ENCODE peak calls at places on chromosome 18, in five cellular contexts. Q is GM13976, E is natural killer cell, D is astrocyte, W is GM20000. I is an unnamed sample.

GRCh38 chr18:79489048-79489899 is 93.5 kb downstream of the NFATC1 start:
- DNase-seq in E (no peak), Q (no peak), D (no peak), W (no peak), I (peak; percentile 24)

GRCh38 chr18:62999392-62999791 is 284.1 kb downstream of the PHLPP1 start:
- DNase-seq in W (no peak), D (peak; percentile 73), E (no peak), Q (no peak), I (no peak)

GRCh38 chr18:79545255-79545654 is 134.3 kb upstream of the CTDP1 start:
- DNase-seq in Q (no peak), E (peak; percentile 13), D (no peak), W (no peak), I (peak; percentile 37)

GRCh38 chr18:28108254-28108653 is 68.7 kb downstream of the CDH2 start:
- DNase-seq in D (no peak), Q (no peak), E (no peak), W (no peak), I (no peak)

GRCh38 chr18:10304853-10305252 is 149.6 kb upstream of the APCDD1 start:
- DNase-seq in E (no peak), W (no peak), Q (no peak), D (peak; percentile 77), I (peak; percentile 80)

GRCh38 chr18:55489034-55489741 is 98.8 kb downstream of the TCF4 start:
- DNase-seq in D (peak; percentile 39), E (no peak), Q (no peak), W (no peak), I (no peak)

GRCh38 chr18:23650963-23651927 is 11.5 kb downstream of the ANKRD29 start:
- DNase-seq in E (no peak), D (peak; percentile 86), Q (no peak), W (no peak), I (no peak)

GRCh38 chr18:31680836-31681568 is 3.4 kb downstream of the B4GALT6 start:
- DNase-seq in W (peak; percentile 46), Q (peak; percentile 20), E (no peak), D (no peak), I (no peak)

GRCh38 chr18:51400721-51401120 is 203.2 kb upstream of the MEX3C start:
- DNase-seq in E (no peak), D (no peak), W (no peak), Q (no peak), I (no peak)

GRCh38 chr18:9804517-9805104 is 81.2 kb upstream of the TXNDC2 start:
- DNase-seq in E (no peak), D (no peak), Q (no peak), W (no peak), I (no peak)

GRCh38 chr18:57445488-57446319 is 10.5 kb downstream of the ONECUT2 start:
- DNase-seq in W (no peak), D (no peak), E (no peak), Q (no peak), I (no peak)

GRCh38 chr18:57443716-57444115 is 8.5 kb downstream of the ONECUT2 start:
- DNase-seq in D (no peak), E (no peak), W (no peak), Q (no peak), I (no peak)

GRCh38 chr18:57446322-57446721 is 11.1 kb downstream of the ONECUT2 start:
- DNase-seq in E (no peak), D (no peak), W (peak; percentile 66), Q (peak; percentile 70), I (no peak)

GRCh38 chr18:57444301-57444759 is 9.2 kb downstream of the ONECUT2 start:
- DNase-seq in Q (no peak), D (no peak), W (no peak), E (no peak), I (no peak)

DNA sequence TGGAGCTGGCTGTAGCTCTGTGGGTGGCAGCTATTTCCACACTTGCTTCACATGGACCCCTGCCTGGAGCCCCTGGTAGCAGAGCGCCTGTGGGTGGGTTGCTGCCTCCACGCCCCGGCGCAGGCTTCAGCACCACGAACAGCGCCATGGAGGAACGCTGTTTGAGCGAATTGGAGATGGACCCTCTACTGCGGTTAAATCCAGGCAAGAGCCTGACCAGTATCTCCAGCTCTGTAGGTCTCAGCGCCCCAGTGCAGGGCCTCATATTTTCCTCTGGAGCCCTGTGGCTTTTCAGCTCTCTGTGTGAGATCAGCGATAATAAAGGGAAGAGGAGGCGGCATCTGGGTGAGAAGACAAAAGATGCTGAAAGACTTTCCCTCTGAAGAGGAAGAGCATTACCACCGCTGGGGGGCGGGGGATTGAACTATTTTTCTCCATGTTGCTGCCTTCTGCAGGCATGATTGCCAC is 12.0 kb downstream of the ONECUT2 start:
- DNase-seq in Q (peak; percentile 46), E (no peak), D (peak; percentile 8), W (peak; percentile 45), I (no peak)
- TF ChIP-seq CTCF in Q (no peak), E (no peak), D (peak; percentile 3), W (no peak), I (no peak)

GRCh38 chr18:77701977-77702376 is 452.3 kb downstream of the GALR1 start:
- DNase-seq in W (no peak), Q (no peak), D (no peak), E (no peak), I (no peak)
- TF ChIP-seq CTCF in W (no peak), Q (no peak), D (no peak), E (no peak), I (no peak)

GRCh38 chr18:76981388-76981968 is 151.1 kb downstream of the MBP start:
- DNase-seq in Q (peak; percentile 68), W (peak; percentile 76), E (no peak), D (no peak), I (no peak)
- TF ChIP-seq CTCF in Q (peak; percentile 22), W (no peak), E (no peak), D (no peak), I (no peak)

GRCh38 chr18:48902856-48903601 is 47.7 kb downstream of the SMAD7 start:
- DNase-seq in W (no peak), Q (no peak), E (no peak), D (peak; percentile 85), I (peak; percentile 31)
- TF ChIP-seq CTCF in W (no peak), Q (no peak), E (no peak), D (no peak), I (no peak)

GRCh38 chr18:58496231-58496630 is 132.7 kb downstream of the ALPK2 start:
- DNase-seq in Q (no peak), D (peak; percentile 55), W (no peak), E (no peak), I (no peak)

GRCh38 chr18:58495634-58496033 is 133.3 kb downstream of the ALPK2 start:
- DNase-seq in D (no peak), Q (peak; percentile 42), W (peak; percentile 45), E (no peak), I (no peak)

GRCh38 chr18:58495202-58495601 is 133.7 kb downstream of the ALPK2 start:
- DNase-seq in E (no peak), Q (no peak), D (peak; percentile 49), W (no peak), I (no peak)

GRCh38 chr18:58497845-58498244 is 131.0 kb downstream of the ALPK2 start:
- DNase-seq in Q (no peak), W (no peak), D (peak; percentile 33), E (no peak), I (no peak)

GRCh38 chr18:58496937-58497336 is 132.0 kb downstream of the ALPK2 start:
- DNase-seq in D (no peak), Q (no peak), E (no peak), W (no peak), I (no peak)
- TF ChIP-seq CTCF in D (no peak), Q (peak; percentile 18), E (no peak), W (no peak), I (peak; percentile 30)

DNA sequence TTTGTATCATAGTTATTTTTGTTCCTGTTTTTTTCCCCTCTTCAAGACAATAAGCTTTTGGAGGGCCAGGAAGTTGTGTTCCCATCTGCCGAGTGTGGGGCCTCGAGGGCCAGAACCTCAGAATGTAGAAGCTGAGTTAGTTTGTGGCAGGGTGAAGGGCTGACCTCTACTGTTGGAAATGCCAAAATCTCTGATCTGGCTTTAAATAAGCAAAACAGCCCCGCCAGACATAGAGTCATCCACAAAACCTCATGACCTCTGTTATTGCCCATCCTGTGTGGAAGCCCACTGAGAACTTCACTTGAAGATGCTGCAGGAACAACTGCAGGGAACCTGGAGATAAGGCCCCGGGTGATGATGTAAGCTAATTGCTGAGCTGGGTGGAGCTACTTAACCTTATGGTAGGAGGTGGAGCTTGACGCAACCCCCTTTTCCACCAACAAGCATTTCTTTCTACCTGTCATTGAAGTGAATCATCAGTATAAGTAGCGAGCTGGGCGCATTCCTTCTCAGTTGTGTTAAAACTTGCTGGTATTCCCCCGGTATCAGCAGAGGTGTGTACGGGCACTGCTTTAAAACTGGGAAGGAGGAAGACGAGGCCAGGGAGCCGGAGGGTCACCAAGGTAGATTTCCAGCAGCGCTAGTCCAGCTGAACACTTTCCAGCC is 177.2 kb downstream of the NEDD4L start:
- DNase-seq in W (no peak), E (no peak), Q (no peak), D (peak; percentile 97), I (no peak)
- TF ChIP-seq CTCF in W (no peak), E (no peak), Q (no peak), D (no peak), I (no peak)

GRCh38 chr18:26655010-26655613 is 106.8 kb upstream of the KCTD1 start:
- DNase-seq in E (no peak), D (peak; percentile 11), Q (no peak), W (no peak), I (no peak)

GRCh38 chr18:26657618-26658581 is 109.5 kb upstream of the KCTD1 start:
- DNase-seq in D (no peak), Q (no peak), W (no peak), E (no peak), I (no peak)

GRCh38 chr18:26655614-26656400 is 107.5 kb upstream of the KCTD1 start:
- DNase-seq in D (peak; percentile 29), W (no peak), Q (no peak), E (no peak), I (no peak)

GRCh38 chr18:26656401-26656943 is 108.1 kb upstream of the KCTD1 start:
- DNase-seq in W (no peak), E (no peak), Q (no peak), D (no peak), I (no peak)

GRCh38 chr18:26656944-26657536 is 108.7 kb upstream of the KCTD1 start:
- DNase-seq in W (peak; percentile 73), E (no peak), D (peak; percentile 41), Q (peak; percentile 65), I (peak; percentile 62)
- TF ChIP-seq CTCF in W (no peak), E (no peak), D (no peak), Q (no peak), I (peak; percentile 12)

I was measured in CD14-positive monocyte.